ENCODE peak calls at places on chromosome 18, in eight cellular contexts. Z is GM23338, D is sigmoid colon, E is HepG2, H is HCT116, Q is suprapubic skin, Y is transverse colon, V is breast epithelium. B is an unnamed sample.

GRCh38 chr18:58671941-58672565 is 788 bp downstream of the MALT1 start:
- DNase-seq in Y (peak), V (no peak), Z (peak), Q (peak), H (no peak), E (no peak), D (no peak), B (peak)

GRCh38 chr18:8298186-8298585 is 311.1 kb upstream of the RAB12 start:
- DNase-seq in Q (no peak), Z (no peak), V (no peak), H (no peak), Y (no peak), D (no peak), E (no peak), B (no peak)

GRCh38 chr18:3044931-3045698 is 32.2 kb upstream of the LPIN2 start:
- DNase-seq in Y (peak), V (no peak), Z (no peak), E (peak), H (no peak), Q (no peak), D (no peak), B (peak)

GRCh38 chr18:44678725-44679055 is 2.0 kb upstream of the SETBP1 start:
- DNase-seq in H (no peak), Q (no peak), D (no peak), E (no peak), Z (no peak), V (no peak), Y (no peak), B (no peak)

GRCh38 chr18:49811151-49811938 is 2.0 kb downstream of the ACAA2 start:
- DNase-seq in Q (no peak), Y (peak), H (no peak), D (no peak), E (no peak), Z (peak), V (no peak), B (no peak)

GRCh38 chr18:62505669-62506494 is 16.9 kb upstream of the ZCCHC2 start:
- DNase-seq in D (no peak), Z (no peak), Y (no peak), H (no peak), Q (no peak), V (no peak), E (no peak), B (peak)

GRCh38 chr18:36468161-36468560 is 170.6 kb downstream of the FHOD3 start:
- DNase-seq in D (no peak), V (no peak), E (no peak), H (no peak), Y (no peak), Q (no peak), Z (no peak), B (no peak)

GRCh38 chr18:25348361-25349130 is 3.4 kb downstream of the ZNF521 start:
- DNase-seq in Z (no peak), H (no peak), Y (no peak), V (peak), E (no peak), Q (no peak), D (no peak), B (no peak)

GRCh38 chr18:51399491-51400122 is 202.1 kb upstream of the MEX3C start:
- DNase-seq in D (no peak), Y (no peak), Q (no peak), Z (no peak), V (no peak), E (no peak), H (no peak), B (no peak)

GRCh38 chr18:44937985-44938384 is 257.3 kb downstream of the SETBP1 start:
- DNase-seq in Q (no peak), Z (no peak), E (no peak), H (no peak), D (no peak), V (no peak), Y (no peak), B (no peak)

GRCh38 chr18:8858888-8859511 is 153.6 kb downstream of the MTCL1 start:
- DNase-seq in Q (no peak), Y (no peak), H (no peak), V (no peak), E (no peak), Z (no peak), D (no peak), B (no peak)

GRCh38 chr18:57438669-57439616 is 3.8 kb downstream of the ONECUT2 start:
- DNase-seq in V (no peak), Q (no peak), Z (peak), Y (no peak), D (no peak), E (no peak), H (no peak), B (no peak)

GRCh38 chr18:49241852-49242251 is 218.6 kb downstream of the DYM start:
- DNase-seq in D (no peak), E (no peak), Z (no peak), Y (no peak), Q (no peak), H (no peak), V (no peak), B (no peak)

GRCh38 chr18:48152549-48152948 is 222.1 kb upstream of the SMAD2 start:
- DNase-seq in Z (no peak), D (no peak), E (peak), H (no peak), Y (no peak), Q (no peak), V (no peak), B (no peak)

GRCh38 chr18:39835303-39836030 is 2119.6 kb upstream of the PIK3C3 start:
- DNase-seq in H (no peak), E (no peak), Y (no peak), Q (no peak), V (no peak), Z (peak), D (no peak), B (no peak)

GRCh38 chr18:42038936-42039335 is 83.9 kb downstream of the PIK3C3 start:
- DNase-seq in E (no peak), D (no peak), Q (no peak), H (no peak), Y (no peak), V (no peak), Z (peak), B (peak)

GRCh38 chr18:45291616-45292612 is 323.4 kb upstream of the SLC14A2 start:
- DNase-seq in Y (no peak), D (no peak), H (no peak), Z (peak), E (no peak), V (no peak), Q (no peak), B (no peak)

GRCh38 chr18:75830848-75831247 is 403.3 kb upstream of the SMIM21 start:
- DNase-seq in H (no peak), D (no peak), E (no peak), Q (no peak), V (no peak), Z (no peak), Y (no peak), B (no peak)

GRCh38 chr18:13660510-13660909 is 65.8 kb downstream of the FAM210A start:
- DNase-seq in Q (no peak), D (no peak), E (no peak), Z (no peak), Y (no peak), V (no peak), H (no peak), B (peak)

GRCh38 chr18:21853020-21853419 is 112.4 kb downstream of the MIB1 start:
- DNase-seq in D (no peak), E (no peak), Q (no peak), H (no peak), V (no peak), Y (no peak), Z (peak), B (no peak)

GRCh38 chr18:8361941-8362471 is 247.2 kb upstream of the RAB12 start:
- DNase-seq in Q (no peak), H (no peak), E (no peak), V (no peak), Y (no peak), D (no peak), Z (peak), B (no peak)

GRCh38 chr18:76265375-76266225 is 229.4 kb downstream of the ZNF516 start:
- DNase-seq in V (peak), Y (peak), E (no peak), Q (no peak), H (no peak), D (peak), Z (no peak), B (no peak)

GRCh38 chr18:13934676-13935075 is 19.3 kb upstream of the MC2R start:
- DNase-seq in D (no peak), V (no peak), H (no peak), Q (no peak), Z (no peak), E (no peak), Y (no peak), B (no peak)

GRCh38 chr18:78856569-78857200 is 122.9 kb upstream of the SALL3 start:
- DNase-seq in Q (no peak), E (no peak), H (no peak), V (no peak), Y (no peak), Z (no peak), D (no peak), B (no peak)

GRCh38 chr18:10304853-10305252 is 149.6 kb upstream of the APCDD1 start:
- DNase-seq in Y (no peak), Q (no peak), V (no peak), H (no peak), D (no peak), Z (no peak), E (no peak), B (no peak)

GRCh38 chr18:5582054-5582453 is 38.3 kb upstream of the EPB41L3 start:
- DNase-seq in Y (no peak), D (no peak), E (no peak), H (no peak), V (no peak), Z (peak), Q (no peak), B (peak)

GRCh38 chr18:67359868-67360838 is 156.4 kb downstream of the DSEL start:
- DNase-seq in D (peak), Z (no peak), V (peak), E (peak), H (no peak), Y (peak), Q (peak), B (peak)

GRCh38 chr18:56952026-56952425 is 194.9 kb upstream of the BOD1L2 start:
- DNase-seq in Q (no peak), H (no peak), E (no peak), Z (no peak), V (no peak), Y (no peak), D (no peak), B (no peak)

GRCh38 chr18:2627821-2628276 is 27.7 kb upstream of the SMCHD1 start:
- DNase-seq in V (no peak), E (peak), H (peak), Z (no peak), Q (no peak), D (no peak), Y (no peak), B (no peak)

GRCh38 chr18:44507729-44508325 is 172.9 kb upstream of the SETBP1 start:
- DNase-seq in V (no peak), Z (no peak), Q (no peak), H (no peak), Y (peak), D (no peak), E (no peak), B (peak)

GRCh38 chr18:24138884-24139616 is at the start of gene CABYR:
- DNase-seq in Y (peak), E (peak), Z (peak), V (peak), Q (peak), D (peak), H (no peak), B (peak)
- TF ChIP-seq POLR2AphosphoS5 in Y (no peak), E (no peak), Z (peak), V (peak), Q (no peak), D (peak), H (no peak), B (peak)

GRCh38 chr18:37691162-37691561 is 125.6 kb upstream of the CELF4 start:
- DNase-seq in E (no peak), D (no peak), H (no peak), Z (no peak), V (no peak), Q (no peak), Y (no peak), B (no peak)
- TF ChIP-seq CTCF in E (no peak), D (no peak), H (no peak), Z (no peak), V (no peak), Q (no peak), Y (no peak), B (no peak)

DNA sequence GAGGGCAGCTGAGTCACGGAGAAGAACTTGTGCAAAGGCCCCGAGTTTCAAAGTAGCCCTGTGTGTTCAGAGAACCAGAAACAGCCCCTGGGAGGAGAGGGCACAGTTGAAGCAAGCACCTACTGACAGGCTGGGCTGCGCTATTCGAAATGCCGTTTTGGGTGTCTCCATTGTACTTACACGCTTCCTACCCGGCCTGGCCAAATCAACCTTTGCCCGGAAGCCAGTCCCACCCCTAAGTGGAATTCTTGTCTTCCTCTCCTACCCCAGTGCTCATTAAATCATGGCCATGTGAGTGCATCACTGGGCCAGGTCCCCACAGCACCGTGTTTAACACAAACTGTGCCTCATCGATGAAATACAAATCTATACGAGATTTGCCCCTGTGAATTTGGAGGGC is 6.0 kb downstream of the DIPK1C start:
- DNase-seq in H (no peak), Y (peak), E (no peak), Q (no peak), Z (no peak), D (no peak), V (no peak), B (no peak)
- TF ChIP-seq POLR2AphosphoS5 in H (no peak), Y (no peak), E (no peak), Q (no peak), Z (no peak), D (no peak), V (no peak), B (no peak)

GRCh38 chr18:35073186-35074105 is 32.2 kb downstream of the MAPRE2 start:
- DNase-seq in Z (no peak), H (no peak), E (no peak), Y (no peak), D (no peak), V (no peak), Q (no peak), B (peak)
- TF ChIP-seq CTCF in Z (no peak), H (no peak), E (no peak), Y (no peak), D (no peak), V (no peak), Q (no peak), B (no peak)

DNA sequence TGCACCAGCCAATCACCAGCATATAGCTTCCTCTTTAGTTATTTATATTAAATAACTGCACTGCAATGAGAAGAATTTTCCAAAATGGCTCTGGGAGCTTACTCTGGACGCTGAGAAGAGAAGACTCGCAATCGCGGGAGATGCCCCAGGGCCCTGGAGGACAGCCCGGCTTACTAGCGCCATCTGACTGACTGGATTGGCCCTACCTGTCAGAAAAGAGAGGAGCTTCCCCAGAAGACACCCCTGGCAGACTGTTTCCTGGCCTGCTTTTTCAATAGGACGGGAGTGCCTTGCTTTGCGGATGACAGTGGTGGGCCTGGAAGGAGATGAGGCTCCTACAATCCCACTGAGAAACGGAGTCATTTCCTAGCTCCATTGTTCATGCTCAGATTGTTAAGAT is 91.9 kb downstream of the GALR1 start:
- DNase-seq in E (no peak), H (no peak), Q (no peak), Y (no peak), V (no peak), D (no peak), Z (peak), B (no peak)
- TF ChIP-seq POLR2AphosphoS5 in E (no peak), H (no peak), Q (no peak), Y (no peak), V (no peak), D (no peak), Z (no peak), B (no peak)

GRCh38 chr18:40937386-40937785 is 1017.6 kb upstream of the PIK3C3 start:
- DNase-seq in Q (no peak), Y (no peak), Z (no peak), V (no peak), H (no peak), E (no peak), D (no peak), B (no peak)

GRCh38 chr18:40932862-40933261 is 1022.2 kb upstream of the PIK3C3 start:
- DNase-seq in Y (no peak), Q (no peak), D (no peak), H (no peak), V (no peak), Z (no peak), E (no peak), B (no peak)

GRCh38 chr18:40938615-40939014 is 1016.4 kb upstream of the PIK3C3 start:
- DNase-seq in H (no peak), Y (no peak), Z (no peak), Q (no peak), V (no peak), D (no peak), E (no peak), B (no peak)

GRCh38 chr18:40939636-40940035 is 1015.4 kb upstream of the PIK3C3 start:
- DNase-seq in E (no peak), D (no peak), Y (no peak), Z (no peak), H (no peak), Q (no peak), V (no peak), B (no peak)

GRCh38 chr18:40935423-40935822 is 1019.6 kb upstream of the PIK3C3 start:
- DNase-seq in H (no peak), Z (peak), D (no peak), V (no peak), Q (no peak), E (peak), Y (no peak), B (peak)
- TF ChIP-seq CTCF in H (peak), Z (peak), D (no peak), V (no peak), Q (no peak), E (peak), Y (peak), B (peak)

GRCh38 chr18:80035997-80036396 is 1.8 kb downstream of the RBFA start:
- DNase-seq in Q (no peak), E (no peak), D (no peak), Z (no peak), Y (no peak), H (no peak), V (no peak), B (no peak)

GRCh38 chr18:80033181-80034067 is 810 bp upstream of the RBFA start:
- DNase-seq in V (peak), D (peak), H (no peak), Q (peak), Y (no peak), E (no peak), Z (peak), B (no peak)

GRCh38 chr18:80037300-80037699 is 3.1 kb downstream of the RBFA start:
- DNase-seq in D (no peak), V (no peak), H (no peak), Q (no peak), E (no peak), Z (no peak), Y (no peak), B (no peak)

GRCh38 chr18:80034852-80035406 is 695 bp downstream of the RBFA start:
- DNase-seq in Q (no peak), D (no peak), E (no peak), V (no peak), H (no peak), Z (no peak), Y (no peak), B (peak)

GRCh38 chr18:80034068-80034851 is at the start of gene RBFA:
- DNase-seq in E (peak), Q (peak), Y (peak), D (peak), V (peak), H (peak), Z (peak), B (peak)
- TF ChIP-seq POLR2AphosphoS5 in E (peak), Q (peak), Y (peak), D (peak), V (peak), H (peak), Z (peak), B (peak)

B was measured in endothelial cell of umbilical vein.